ENCODE peak calls at places on chromosomes 2 and 18, in seven cellular contexts. One of them, this sample, is unnamed.

GRCh38 chr2:72828840-72829507 is 3.1 kb upstream of the EXOC6B start:
- DNase-seq in trophoblast cell: peak
- DNase-seq in IMR-90: peak
- DNase-seq in mesendoderm: no peak
- DNase-seq in H1: no peak
- DNase-seq in mesenchymal stem cell: no peak
- DNase-seq in H9: no peak
- DNase-seq in this sample: no peak

GRCh38 chr18:74457743-74458465 is 796 bp upstream of the DIPK1C start:
- DNase-seq in H9: no peak
- DNase-seq in mesendoderm: no peak
- DNase-seq in trophoblast cell: no peak
- DNase-seq in H1: no peak
- DNase-seq in mesenchymal stem cell: no peak
- DNase-seq in IMR-90: no peak
- DNase-seq in this sample: no peak

GRCh38 chr2:110017-110416 is 63.7 kb upstream of the FAM110C start:
- DNase-seq in H9: no peak
- DNase-seq in trophoblast cell: no peak
- DNase-seq in H1: no peak
- DNase-seq in IMR-90: no peak
- DNase-seq in mesenchymal stem cell: no peak
- DNase-seq in mesendoderm: no peak
- DNase-seq in this sample: no peak

GRCh38 chr2:76008001-76008702 is 297.4 kb upstream of the GCFC2 start:
- DNase-seq in H1: no peak
- DNase-seq in mesendoderm: peak
- DNase-seq in IMR-90: no peak
- DNase-seq in H9: peak
- DNase-seq in trophoblast cell: no peak
- DNase-seq in mesenchymal stem cell: no peak
- DNase-seq in this sample: no peak

GRCh38 chr2:223835701-223836532 is 1.5 kb downstream of the AP1S3 start:
- DNase-seq in mesenchymal stem cell: no peak
- DNase-seq in H9: peak
- DNase-seq in H1: no peak
- DNase-seq in trophoblast cell: no peak
- DNase-seq in mesendoderm: no peak
- DNase-seq in IMR-90: no peak
- DNase-seq in this sample: no peak

GRCh38 chr18:7094432-7094831 is 23.2 kb downstream of the LAMA1 start:
- DNase-seq in trophoblast cell: no peak
- DNase-seq in IMR-90: no peak
- DNase-seq in mesenchymal stem cell: no peak
- DNase-seq in mesendoderm: no peak
- DNase-seq in H9: no peak
- DNase-seq in H1: no peak
- DNase-seq in this sample: no peak

GRCh38 chr2:170822885-170823799 is 6.5 kb downstream of the GAD1 start:
- DNase-seq in H1: no peak
- DNase-seq in H9: peak
- DNase-seq in mesendoderm: peak
- DNase-seq in trophoblast cell: no peak
- DNase-seq in mesenchymal stem cell: no peak
- DNase-seq in IMR-90: no peak
- DNase-seq in this sample: peak

GRCh38 chr18:59918320-59918755 is 18.5 kb downstream of the PMAIP1 start:
- DNase-seq in H1: no peak
- DNase-seq in H9: peak
- DNase-seq in IMR-90: peak
- DNase-seq in mesenchymal stem cell: no peak
- DNase-seq in trophoblast cell: peak
- DNase-seq in mesendoderm: peak
- DNase-seq in this sample: no peak

GRCh38 chr2:16396171-16396570 is 269.5 kb downstream of the CYRIA start:
- DNase-seq in H9: no peak
- DNase-seq in mesenchymal stem cell: no peak
- DNase-seq in H1: no peak
- DNase-seq in IMR-90: no peak
- DNase-seq in mesendoderm: no peak
- DNase-seq in trophoblast cell: no peak
- DNase-seq in this sample: no peak

GRCh38 chr18:39742015-39742466 is 2176.4 kb upstream of the CELF4 start:
- DNase-seq in H9: no peak
- DNase-seq in mesendoderm: no peak
- DNase-seq in trophoblast cell: no peak
- DNase-seq in mesenchymal stem cell: peak
- DNase-seq in H1: no peak
- DNase-seq in IMR-90: peak
- DNase-seq in this sample: no peak

GRCh38 chr2:136858656-136859055 is 93.3 kb downstream of the THSD7B start:
- DNase-seq in mesendoderm: no peak
- DNase-seq in H9: no peak
- DNase-seq in IMR-90: no peak
- DNase-seq in trophoblast cell: no peak
- DNase-seq in H1: no peak
- DNase-seq in mesenchymal stem cell: no peak
- DNase-seq in this sample: no peak

GRCh38 chr2:240561325-240561971 is 1.3 kb downstream of the DUSP28 start:
- DNase-seq in mesenchymal stem cell: peak
- DNase-seq in H1: no peak
- DNase-seq in IMR-90: peak
- DNase-seq in H9: no peak
- DNase-seq in mesendoderm: no peak
- DNase-seq in trophoblast cell: peak
- DNase-seq in this sample: no peak

GRCh38 chr2:202109737-202110184 is 36.7 kb downstream of the KIAA2012 start:
- DNase-seq in trophoblast cell: no peak
- DNase-seq in H1: peak
- DNase-seq in H9: peak
- DNase-seq in mesendoderm: peak
- DNase-seq in IMR-90: peak
- DNase-seq in mesenchymal stem cell: peak
- DNase-seq in this sample: no peak

GRCh38 chr2:40543381-40543780 is 91.5 kb upstream of the SLC8A1 start:
- DNase-seq in H1: no peak
- DNase-seq in mesenchymal stem cell: no peak
- DNase-seq in IMR-90: no peak
- DNase-seq in mesendoderm: peak
- DNase-seq in H9: no peak
- DNase-seq in trophoblast cell: peak
- DNase-seq in this sample: no peak

GRCh38 chr2:163187119-163187518 is 348.6 kb upstream of the KCNH7 start:
- DNase-seq in H1: no peak
- DNase-seq in IMR-90: no peak
- DNase-seq in mesendoderm: no peak
- DNase-seq in H9: no peak
- DNase-seq in mesenchymal stem cell: no peak
- DNase-seq in trophoblast cell: no peak
- DNase-seq in this sample: peak

GRCh38 chr2:224595518-224595917 is 10.4 kb upstream of the CUL3 start:
- DNase-seq in trophoblast cell: no peak
- DNase-seq in H1: no peak
- DNase-seq in mesenchymal stem cell: no peak
- DNase-seq in H9: no peak
- DNase-seq in mesendoderm: no peak
- DNase-seq in IMR-90: no peak
- DNase-seq in this sample: no peak

GRCh38 chr2:235599596-235600338 is 105.9 kb downstream of the AGAP1 start:
- DNase-seq in mesenchymal stem cell: no peak
- DNase-seq in mesendoderm: no peak
- DNase-seq in H9: no peak
- DNase-seq in H1: no peak
- DNase-seq in trophoblast cell: no peak
- DNase-seq in IMR-90: no peak
- DNase-seq in this sample: no peak
- H3K4ac ChIP-seq in mesenchymal stem cell: no peak
- H3K4ac ChIP-seq in mesendoderm: no peak
- H3K4ac ChIP-seq in H9: no peak
- H3K4ac ChIP-seq in H1: no peak
- H3K4ac ChIP-seq in trophoblast cell: no peak
- H3K4ac ChIP-seq in IMR-90: peak
- H3K4ac ChIP-seq in this sample: no peak

GRCh38 chr2:222293660-222294630 is 4.9 kb downstream of the PAX3 start:
- DNase-seq in IMR-90: no peak
- DNase-seq in H1: no peak
- DNase-seq in H9: peak
- DNase-seq in mesenchymal stem cell: no peak
- DNase-seq in mesendoderm: peak
- DNase-seq in trophoblast cell: no peak
- DNase-seq in this sample: no peak

GRCh38 chr2:222296311-222296736 is 2.5 kb downstream of the PAX3 start:
- DNase-seq in mesendoderm: no peak
- DNase-seq in mesenchymal stem cell: no peak
- DNase-seq in trophoblast cell: no peak
- DNase-seq in H1: no peak
- DNase-seq in H9: no peak
- DNase-seq in IMR-90: no peak
- DNase-seq in this sample: no peak

GRCh38 chr2:222294996-222295367 is 3.8 kb downstream of the PAX3 start:
- DNase-seq in trophoblast cell: no peak
- DNase-seq in mesenchymal stem cell: no peak
- DNase-seq in IMR-90: no peak
- DNase-seq in H9: no peak
- DNase-seq in H1: no peak
- DNase-seq in mesendoderm: no peak
- DNase-seq in this sample: no peak

GRCh38 chr2:222296911-222297599 is 1.7 kb downstream of the PAX3 start:
- DNase-seq in trophoblast cell: no peak
- DNase-seq in mesendoderm: no peak
- DNase-seq in mesenchymal stem cell: no peak
- DNase-seq in IMR-90: no peak
- DNase-seq in H1: no peak
- DNase-seq in H9: no peak
- DNase-seq in this sample: no peak

GRCh38 chr2:222295368-222296041 is 3.3 kb downstream of the PAX3 start:
- DNase-seq in trophoblast cell: no peak
- DNase-seq in mesendoderm: peak
- DNase-seq in H1: no peak
- DNase-seq in mesenchymal stem cell: no peak
- DNase-seq in IMR-90: peak
- DNase-seq in H9: peak
- DNase-seq in this sample: no peak
- H3K9ac ChIP-seq in trophoblast cell: no peak
- H3K9ac ChIP-seq in mesendoderm: no peak
- H3K9ac ChIP-seq in H1: no peak
- H3K9ac ChIP-seq in mesenchymal stem cell: peak
- H3K9ac ChIP-seq in IMR-90: no peak
- H3K9ac ChIP-seq in H9: no peak
- H3K9ac ChIP-seq in this sample: no peak

DNA sequence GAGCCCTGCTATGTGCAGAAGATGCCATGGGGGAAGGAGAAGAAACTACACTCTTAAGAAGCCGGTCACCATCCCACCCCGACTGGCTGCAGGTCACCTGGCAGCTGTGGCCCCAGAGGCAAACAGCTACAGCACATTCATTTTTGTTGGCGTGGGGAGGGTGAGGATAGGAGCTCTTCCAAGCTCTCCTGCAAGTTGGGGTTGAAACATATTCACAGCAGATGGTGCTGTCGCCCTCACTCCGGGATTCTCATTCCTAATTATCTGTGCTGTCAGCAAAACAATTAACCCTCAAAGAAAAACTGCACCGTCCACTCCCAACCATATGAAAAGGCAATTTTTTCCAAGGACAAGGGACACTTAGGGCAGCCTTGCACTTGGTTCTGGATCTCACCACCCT is 68.7 kb downstream of the ZBTB7C start:
- DNase-seq in H1: no peak
- DNase-seq in H9: no peak
- DNase-seq in trophoblast cell: no peak
- DNase-seq in mesendoderm: no peak
- DNase-seq in IMR-90: no peak
- DNase-seq in mesenchymal stem cell: no peak
- DNase-seq in this sample: no peak
- H2AK5ac ChIP-seq in H1: no peak
- H2AK5ac ChIP-seq in H9: no peak
- H2AK5ac ChIP-seq in trophoblast cell: no peak
- H2AK5ac ChIP-seq in mesendoderm: no peak
- H2AK5ac ChIP-seq in IMR-90: no peak
- H2AK5ac ChIP-seq in mesenchymal stem cell: no peak
- H2AK5ac ChIP-seq in this sample: no peak

GRCh38 chr18:78826631-78827030 is 153.0 kb upstream of the SALL3 start:
- DNase-seq in H1: no peak
- DNase-seq in trophoblast cell: no peak
- DNase-seq in mesenchymal stem cell: no peak
- DNase-seq in IMR-90: no peak
- DNase-seq in mesendoderm: no peak
- DNase-seq in H9: no peak
- DNase-seq in this sample: no peak

GRCh38 chr18:78828131-78828530 is 151.5 kb upstream of the SALL3 start:
- DNase-seq in mesendoderm: peak
- DNase-seq in IMR-90: no peak
- DNase-seq in trophoblast cell: no peak
- DNase-seq in H9: no peak
- DNase-seq in mesenchymal stem cell: no peak
- DNase-seq in H1: no peak
- DNase-seq in this sample: no peak

GRCh38 chr18:78825168-78825567 is 154.4 kb upstream of the SALL3 start:
- DNase-seq in mesenchymal stem cell: no peak
- DNase-seq in H1: no peak
- DNase-seq in mesendoderm: no peak
- DNase-seq in trophoblast cell: no peak
- DNase-seq in IMR-90: no peak
- DNase-seq in H9: no peak
- DNase-seq in this sample: no peak

GRCh38 chr18:78830161-78830560 is 149.5 kb upstream of the SALL3 start:
- DNase-seq in trophoblast cell: no peak
- DNase-seq in mesenchymal stem cell: no peak
- DNase-seq in mesendoderm: no peak
- DNase-seq in IMR-90: no peak
- DNase-seq in H1: no peak
- DNase-seq in H9: no peak
- DNase-seq in this sample: no peak

GRCh38 chr18:78827141-78827540 is 152.5 kb upstream of the SALL3 start:
- DNase-seq in trophoblast cell: no peak
- DNase-seq in mesendoderm: no peak
- DNase-seq in IMR-90: no peak
- DNase-seq in H1: no peak
- DNase-seq in H9: no peak
- DNase-seq in mesenchymal stem cell: no peak
- DNase-seq in this sample: no peak
- H3K4ac ChIP-seq in trophoblast cell: no peak
- H3K4ac ChIP-seq in mesendoderm: no peak
- H3K4ac ChIP-seq in IMR-90: no peak
- H3K4ac ChIP-seq in H1: no peak
- H3K4ac ChIP-seq in H9: no peak
- H3K4ac ChIP-seq in mesenchymal stem cell: no peak
- H3K4ac ChIP-seq in this sample: no peak